ENCODE peak calls at places on chromosomes 5 and 9, in five cellular contexts. One of them, this sample, is unnamed.

GRCh38 chr5:21862986-21863385 is 990.2 kb downstream of the CDH12 start:
- DNase-seq in HepG2: no peak
- DNase-seq in GM12878: no peak
- DNase-seq in HEK293T: no peak
- DNase-seq in NT2/D1: no peak
- DNase-seq in this sample: no peak

GRCh38 chr9:68462004-68462775 is 78.5 kb downstream of the TMEM252 start:
- DNase-seq in HepG2: no peak
- DNase-seq in GM12878: no peak
- DNase-seq in HEK293T: no peak
- DNase-seq in NT2/D1: peak; percentile 62
- DNase-seq in this sample: no peak

GRCh38 chr9:126705767-126706697 is 92.3 kb downstream of the LMX1B start:
- DNase-seq in HepG2: peak; percentile 35
- DNase-seq in GM12878: no peak
- DNase-seq in HEK293T: peak; percentile 76
- DNase-seq in NT2/D1: no peak
- DNase-seq in this sample: peak; percentile 97

GRCh38 chr9:96008502-96009222 is 133.2 kb downstream of the ERCC6L2 start:
- DNase-seq in HepG2: no peak
- DNase-seq in GM12878: no peak
- DNase-seq in HEK293T: no peak
- DNase-seq in NT2/D1: no peak
- DNase-seq in this sample: no peak

GRCh38 chr5:123220616-123221146 is 131.6 kb downstream of the PRDM6 start:
- DNase-seq in HepG2: no peak
- DNase-seq in GM12878: no peak
- DNase-seq in HEK293T: no peak
- DNase-seq in NT2/D1: no peak
- DNase-seq in this sample: no peak

GRCh38 chr5:149552761-149553160 is 1.5 kb upstream of the CSNK1A1 start:
- DNase-seq in HepG2: no peak
- DNase-seq in GM12878: no peak
- DNase-seq in HEK293T: no peak
- DNase-seq in NT2/D1: no peak
- DNase-seq in this sample: peak; percentile 39

GRCh38 chr9:136345281-136346156 is 18.0 kb downstream of the DNLZ start:
- DNase-seq in HepG2: peak; percentile 70
- DNase-seq in GM12878: no peak
- DNase-seq in HEK293T: no peak
- DNase-seq in NT2/D1: no peak
- DNase-seq in this sample: no peak

GRCh38 chr5:103475629-103476240 is 86.9 kb downstream of the NUDT12 start:
- DNase-seq in HepG2: peak; percentile 21
- DNase-seq in GM12878: no peak
- DNase-seq in HEK293T: peak; percentile 22
- DNase-seq in NT2/D1: no peak
- DNase-seq in this sample: no peak

GRCh38 chr9:113479150-113479761 is 15.7 kb downstream of the RGS3 start:
- DNase-seq in HepG2: no peak
- DNase-seq in GM12878: no peak
- DNase-seq in HEK293T: no peak
- DNase-seq in NT2/D1: no peak
- DNase-seq in this sample: no peak

GRCh38 chr9:6080154-6080716 is 64.8 kb upstream of the RANBP6 start:
- DNase-seq in HepG2: peak; percentile 83
- DNase-seq in GM12878: peak; percentile 48
- DNase-seq in HEK293T: peak; percentile 75
- DNase-seq in NT2/D1: peak; percentile 95
- DNase-seq in this sample: peak; percentile 99

GRCh38 chr5:162068412-162068811 is 839 bp downstream of the GABRG2 start:
- DNase-seq in HepG2: peak; percentile 40
- DNase-seq in GM12878: no peak
- DNase-seq in HEK293T: peak; percentile 22
- DNase-seq in NT2/D1: peak; percentile 70
- DNase-seq in this sample: peak; percentile 76

GRCh38 chr9:117437283-117437682 is 22.4 kb upstream of the ASTN2 start:
- DNase-seq in HepG2: no peak
- DNase-seq in GM12878: no peak
- DNase-seq in HEK293T: no peak
- DNase-seq in NT2/D1: no peak
- DNase-seq in this sample: no peak

GRCh38 chr9:87622936-87623335 is 103.0 kb upstream of the CTSL start:
- DNase-seq in HepG2: peak; percentile 25
- DNase-seq in GM12878: no peak
- DNase-seq in HEK293T: no peak
- DNase-seq in NT2/D1: no peak
- DNase-seq in this sample: no peak

GRCh38 chr9:109329274-109330258 is 8.7 kb upstream of the EPB41L4B start:
- DNase-seq in HepG2: peak; percentile 27
- DNase-seq in GM12878: no peak
- DNase-seq in HEK293T: peak; percentile 34
- DNase-seq in NT2/D1: no peak
- DNase-seq in this sample: no peak

GRCh38 chr5:76689321-76690026 is 26.5 kb upstream of the F2R start:
- DNase-seq in HepG2: no peak
- DNase-seq in GM12878: no peak
- DNase-seq in HEK293T: no peak
- DNase-seq in NT2/D1: no peak
- DNase-seq in this sample: no peak

GRCh38 chr9:4297151-4297794 is 2.6 kb downstream of the GLIS3 start:
- DNase-seq in HepG2: peak; percentile 57
- DNase-seq in GM12878: no peak
- DNase-seq in HEK293T: peak; percentile 28
- DNase-seq in NT2/D1: peak; percentile 69
- DNase-seq in this sample: peak; percentile 86

GRCh38 chr9:4296217-4296616 is 3.7 kb downstream of the GLIS3 start:
- DNase-seq in HepG2: no peak
- DNase-seq in GM12878: no peak
- DNase-seq in HEK293T: no peak
- DNase-seq in NT2/D1: no peak
- DNase-seq in this sample: no peak

GRCh38 chr9:4297795-4298254 is 2.0 kb downstream of the GLIS3 start:
- DNase-seq in HepG2: peak; percentile 39
- DNase-seq in GM12878: no peak
- DNase-seq in HEK293T: peak; percentile 40
- DNase-seq in NT2/D1: peak; percentile 51
- DNase-seq in this sample: no peak

GRCh38 chr9:4299006-4299795 is 667 bp downstream of the GLIS3 start:
- DNase-seq in HepG2: no peak
- DNase-seq in GM12878: no peak
- DNase-seq in HEK293T: peak; percentile 6
- DNase-seq in NT2/D1: peak; percentile 13
- DNase-seq in this sample: no peak

DNA sequence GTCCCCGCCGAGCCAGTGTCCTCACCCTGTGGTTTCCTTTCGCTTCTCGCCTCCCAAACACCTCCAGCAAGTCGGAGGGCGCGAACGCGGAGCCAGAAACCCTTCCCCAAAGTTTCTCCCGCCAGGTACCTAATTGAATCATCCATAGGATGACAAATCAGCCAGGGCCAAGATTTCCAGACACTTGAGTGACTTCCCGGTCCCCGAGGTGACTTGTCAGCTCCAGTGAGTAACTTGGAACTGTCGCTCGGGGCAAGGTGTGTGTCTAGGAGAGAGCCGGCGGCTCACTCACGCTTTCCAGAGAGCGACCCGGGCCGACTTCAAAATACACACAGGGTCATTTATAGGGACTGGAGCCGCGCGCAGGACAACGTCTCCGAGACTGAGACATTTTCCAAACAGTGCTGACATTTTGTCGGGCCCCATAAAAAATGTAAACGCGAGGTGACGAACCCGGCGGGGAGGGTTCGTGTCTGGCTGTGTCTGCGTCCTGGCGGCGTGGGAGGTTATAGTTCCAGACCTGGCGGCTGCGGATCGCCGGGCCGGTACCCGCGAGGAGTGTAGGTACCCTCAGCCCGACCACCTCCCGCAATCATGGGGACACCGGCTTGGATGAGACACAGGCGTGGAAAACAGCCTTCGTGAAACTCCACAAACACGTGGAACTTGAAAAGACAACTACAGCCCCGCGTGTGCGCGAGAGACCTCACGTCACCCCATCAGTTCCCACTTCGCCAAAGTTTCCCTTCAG is 1.4 kb downstream of the GLIS3 start:
- DNase-seq in HepG2: no peak
- DNase-seq in GM12878: no peak
- DNase-seq in HEK293T: peak; percentile 20
- DNase-seq in NT2/D1: no peak
- DNase-seq in this sample: peak; percentile 72
- TF ChIP-seq SUZ12 in HepG2: no peak
- TF ChIP-seq SUZ12 in GM12878: no peak
- TF ChIP-seq SUZ12 in HEK293T: no peak
- TF ChIP-seq SUZ12 in NT2/D1: no peak
- TF ChIP-seq SUZ12 in this sample: peak; percentile 76

DNA sequence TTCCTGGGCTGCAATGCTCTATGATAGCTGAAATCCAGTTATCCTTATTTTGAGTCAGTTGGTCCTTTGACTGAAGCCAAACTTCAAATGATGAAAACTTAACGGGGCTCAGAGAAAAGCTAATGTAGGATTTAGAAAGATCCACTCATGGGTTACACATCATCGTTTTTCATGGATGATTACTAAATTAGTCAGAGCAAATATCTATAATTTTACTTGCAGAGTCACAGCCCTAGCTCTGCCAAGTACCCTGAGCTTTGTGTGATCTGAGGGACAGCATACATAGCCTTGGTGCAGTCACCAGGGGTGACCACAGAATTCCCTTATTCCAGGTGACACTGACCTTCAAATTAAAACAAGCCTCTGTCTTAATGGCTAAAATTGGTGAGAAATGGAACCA is 27.2 kb upstream of the MUSK start:
- DNase-seq in HepG2: no peak
- DNase-seq in GM12878: no peak
- DNase-seq in HEK293T: no peak
- DNase-seq in NT2/D1: no peak
- DNase-seq in this sample: no peak
- TF ChIP-seq SUZ12 in HepG2: no peak
- TF ChIP-seq SUZ12 in GM12878: no peak
- TF ChIP-seq SUZ12 in HEK293T: no peak
- TF ChIP-seq SUZ12 in NT2/D1: no peak
- TF ChIP-seq SUZ12 in this sample: no peak

GRCh38 chr5:28603869-28604268 is 1565.5 kb upstream of the CDH9 start:
- DNase-seq in HepG2: no peak
- DNase-seq in GM12878: no peak
- DNase-seq in HEK293T: no peak
- DNase-seq in NT2/D1: no peak
- DNase-seq in this sample: no peak
- TF ChIP-seq SUZ12 in HepG2: no peak
- TF ChIP-seq SUZ12 in GM12878: no peak
- TF ChIP-seq SUZ12 in HEK293T: no peak
- TF ChIP-seq SUZ12 in NT2/D1: no peak
- TF ChIP-seq SUZ12 in this sample: no peak

DNA sequence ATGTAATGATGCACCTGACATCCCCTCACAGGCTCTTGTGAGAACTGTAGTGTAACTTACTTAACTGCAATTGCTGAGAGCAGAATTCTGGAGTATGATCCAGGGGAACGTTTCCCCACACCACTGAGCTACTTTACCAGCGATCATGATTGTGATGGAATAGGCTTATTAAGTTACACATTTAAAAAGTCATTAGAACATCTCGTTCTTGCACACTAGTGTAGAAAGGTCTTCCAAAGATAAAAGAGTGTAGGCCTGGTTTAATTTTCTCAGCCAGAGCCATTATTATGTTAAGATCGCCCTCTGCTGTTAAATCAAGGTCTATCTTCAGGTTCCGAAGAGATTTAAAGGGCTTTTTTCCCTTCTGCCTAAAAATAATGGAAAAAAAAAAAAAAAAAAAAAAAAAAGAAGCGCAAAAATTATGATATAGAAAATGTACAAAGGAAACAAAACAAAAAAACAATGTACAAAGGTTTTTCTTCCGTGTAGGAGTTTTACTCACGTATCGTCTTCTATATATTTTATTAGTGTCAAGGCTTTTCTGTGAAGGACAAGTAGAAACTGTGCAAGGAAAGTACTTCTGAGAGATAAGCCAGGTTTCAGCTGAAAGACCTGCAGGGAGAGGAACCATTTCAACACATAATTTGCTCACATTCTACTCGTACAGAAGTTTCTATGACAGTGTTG is 18.6 kb upstream of the MOB3B start:
- DNase-seq in HepG2: no peak
- DNase-seq in GM12878: no peak
- DNase-seq in HEK293T: peak; percentile 23
- DNase-seq in NT2/D1: no peak
- DNase-seq in this sample: no peak
- TF ChIP-seq SUZ12 in HepG2: no peak
- TF ChIP-seq SUZ12 in GM12878: no peak
- TF ChIP-seq SUZ12 in HEK293T: no peak
- TF ChIP-seq SUZ12 in NT2/D1: no peak
- TF ChIP-seq SUZ12 in this sample: no peak